ENCODE peak calls at places on chromosomes 7 and 10, in five cellular contexts. Q, P, E, F and I are unnamed samples.

GRCh38 chr10:118669020-118669766 is 73.7 kb upstream of the PRLHR start:
- DNase-seq in Q (no peak), F (no peak), P (no peak), E (no peak), I (peak)

GRCh38 chr10:18719811-18720210 is 60.6 kb downstream of the ARL5B start:
- DNase-seq in Q (no peak), P (no peak), E (no peak), F (peak), I (no peak)

GRCh38 chr10:87925570-87925969 is 62.1 kb downstream of the PTEN start:
- DNase-seq in E (no peak), Q (no peak), F (no peak), P (no peak), I (no peak)

GRCh38 chr10:122859527-122859926 is 13.9 kb upstream of the CUZD1 start:
- DNase-seq in P (no peak), F (no peak), E (no peak), Q (no peak), I (no peak)

GRCh38 chr7:134553976-134554375 is 5.1 kb downstream of the AKR1B15 start:
- DNase-seq in F (peak), E (no peak), Q (no peak), P (peak), I (no peak)

GRCh38 chr7:25786958-25787730 is 364.9 kb upstream of the NFE2L3 start:
- DNase-seq in Q (no peak), P (no peak), F (no peak), E (no peak), I (no peak)

GRCh38 chr10:14190702-14191101 is 140.0 kb downstream of the FRMD4A start:
- DNase-seq in F (no peak), Q (no peak), E (no peak), P (no peak), I (no peak)

GRCh38 chr7:50393076-50393475 is 57.1 kb downstream of the FIGNL1 start:
- DNase-seq in F (no peak), P (no peak), Q (no peak), E (no peak), I (no peak)

GRCh38 chr7:136386876-136387275 is 409.7 kb upstream of the MTPN start:
- DNase-seq in Q (no peak), F (no peak), P (no peak), E (no peak), I (no peak)

GRCh38 chr10:110407301-110408170 is 90.2 kb upstream of the DUSP5 start:
- DNase-seq in E (no peak), P (no peak), F (peak), Q (no peak), I (no peak)

GRCh38 chr10:98396096-98397053 is 18.6 kb downstream of the PYROXD2 start:
- DNase-seq in Q (no peak), P (no peak), E (no peak), F (no peak), I (no peak)

GRCh38 chr7:17663056-17663675 is 277.1 kb downstream of the SNX13 start:
- DNase-seq in P (no peak), F (peak), Q (no peak), E (no peak), I (no peak)

GRCh38 chr10:55746002-55746401 is 615.1 kb downstream of the ZWINT start:
- DNase-seq in P (no peak), Q (no peak), F (no peak), E (no peak), I (no peak)

GRCh38 chr7:46468753-46469356 is 547.8 kb upstream of the IGFBP3 start:
- DNase-seq in Q (no peak), E (no peak), F (no peak), P (peak), I (no peak)

GRCh38 chr7:118078015-118078414 is 105.9 kb upstream of the LSM8 start:
- DNase-seq in Q (no peak), E (no peak), F (no peak), P (no peak), I (no peak)

GRCh38 chr7:121301441-121302213 is 27.2 kb upstream of the WNT16 start:
- DNase-seq in Q (no peak), F (peak), E (no peak), P (no peak), I (no peak)

GRCh38 chr10:54613162-54613561 is 187.9 kb downstream of the PCDH15 start:
- DNase-seq in P (no peak), Q (no peak), E (no peak), F (peak), I (no peak)

GRCh38 chr7:21338728-21339164 is 89.1 kb upstream of the SP4 start:
- DNase-seq in E (no peak), F (peak), P (no peak), Q (no peak), I (no peak)

GRCh38 chr7:50661345-50662058 is 96.3 kb upstream of the DDC start:
- DNase-seq in Q (no peak), P (no peak), F (no peak), E (peak), I (no peak)

GRCh38 chr7:157514306-157514705 is 177.5 kb downstream of the DNAJB6 start:
- DNase-seq in F (no peak), E (no peak), Q (no peak), P (no peak), I (no peak)

GRCh38 chr10:128147669-128148068 is 21.4 kb upstream of the MKI67 start:
- DNase-seq in Q (no peak), P (no peak), E (no peak), F (peak), I (no peak)

GRCh38 chr10:74021248-74022055 is 23.5 kb downstream of the VCL start:
- DNase-seq in F (peak), Q (no peak), P (no peak), E (no peak), I (no peak)

GRCh38 chr10:58291538-58292174 is 22.7 kb downstream of the CISD1 start:
- DNase-seq in F (peak), P (no peak), Q (no peak), E (no peak), I (no peak)

GRCh38 chr7:11182736-11183135 is 209.1 kb downstream of the PHF14 start:
- DNase-seq in Q (no peak), P (no peak), E (no peak), F (no peak), I (no peak)

GRCh38 chr10:111656066-111656465 is 527.5 kb downstream of the GPAM start:
- DNase-seq in F (no peak), P (no peak), Q (no peak), E (no peak), I (no peak)

GRCh38 chr7:5598261-5598761 is 174.7 kb upstream of the TNRC18 start:
- DNase-seq in Q (peak), F (no peak), E (no peak), P (peak), I (no peak)

GRCh38 chr10:5894458-5894857 is 4.4 kb downstream of the FBH1 start:
- DNase-seq in F (no peak), E (no peak), Q (no peak), P (no peak), I (no peak)

GRCh38 chr10:46520941-46521340 is 35.5 kb downstream of the GPRIN2 start:
- DNase-seq in Q (peak), F (peak), P (peak), E (no peak), I (no peak)

GRCh38 chr7:77426521-77427051 is 10.4 kb upstream of the GSAP start:
- DNase-seq in F (peak), E (no peak), P (no peak), Q (no peak), I (no peak)

GRCh38 chr7:132933076-132933466 is 148.8 kb downstream of the CHCHD3 start:
- DNase-seq in F (no peak), Q (no peak), E (peak), P (no peak), I (no peak)

GRCh38 chr7:132935608-132936007 is 146.3 kb downstream of the CHCHD3 start:
- DNase-seq in Q (no peak), P (no peak), E (no peak), F (no peak), I (no peak)

GRCh38 chr7:132934017-132934416 is 147.9 kb downstream of the CHCHD3 start:
- DNase-seq in F (no peak), Q (no peak), E (peak), P (no peak), I (no peak)

GRCh38 chr7:132932321-132933075 is 149.4 kb downstream of the CHCHD3 start:
- DNase-seq in Q (no peak), E (no peak), P (no peak), F (no peak), I (no peak)

DNA sequence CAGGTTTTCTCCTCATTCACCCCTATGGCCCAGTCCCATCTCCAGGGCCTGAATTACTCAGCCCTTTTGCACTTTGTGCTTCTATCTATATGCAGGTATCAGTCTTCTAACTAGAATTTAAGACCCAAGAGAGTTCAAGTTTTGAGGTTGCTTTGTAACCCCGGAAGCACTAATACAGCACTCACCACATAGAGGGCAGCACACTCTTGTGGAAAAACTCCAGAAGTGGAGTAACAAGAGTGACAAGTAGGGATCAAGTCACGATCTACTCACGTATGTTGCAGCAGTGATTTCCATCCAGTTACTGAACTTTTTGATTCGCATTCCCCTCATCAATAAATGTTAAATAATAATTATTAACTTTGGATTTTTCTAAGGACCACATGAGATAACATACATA is 151.0 kb downstream of the CHCHD3 start:
- DNase-seq in P (peak), Q (no peak), E (no peak), F (peak), I (no peak)
- TF ChIP-seq CTCF in P (peak), Q (no peak), E (no peak), F (peak), I (peak)

GRCh38 chr7:66642932-66643331 is 14.3 kb downstream of the KCTD7 start:
- DNase-seq in Q (no peak), P (no peak), F (no peak), E (no peak), I (no peak)
- H3K4me3 ChIP-seq in Q (no peak), P (no peak), F (no peak), E (no peak), I (no peak)

DNA sequence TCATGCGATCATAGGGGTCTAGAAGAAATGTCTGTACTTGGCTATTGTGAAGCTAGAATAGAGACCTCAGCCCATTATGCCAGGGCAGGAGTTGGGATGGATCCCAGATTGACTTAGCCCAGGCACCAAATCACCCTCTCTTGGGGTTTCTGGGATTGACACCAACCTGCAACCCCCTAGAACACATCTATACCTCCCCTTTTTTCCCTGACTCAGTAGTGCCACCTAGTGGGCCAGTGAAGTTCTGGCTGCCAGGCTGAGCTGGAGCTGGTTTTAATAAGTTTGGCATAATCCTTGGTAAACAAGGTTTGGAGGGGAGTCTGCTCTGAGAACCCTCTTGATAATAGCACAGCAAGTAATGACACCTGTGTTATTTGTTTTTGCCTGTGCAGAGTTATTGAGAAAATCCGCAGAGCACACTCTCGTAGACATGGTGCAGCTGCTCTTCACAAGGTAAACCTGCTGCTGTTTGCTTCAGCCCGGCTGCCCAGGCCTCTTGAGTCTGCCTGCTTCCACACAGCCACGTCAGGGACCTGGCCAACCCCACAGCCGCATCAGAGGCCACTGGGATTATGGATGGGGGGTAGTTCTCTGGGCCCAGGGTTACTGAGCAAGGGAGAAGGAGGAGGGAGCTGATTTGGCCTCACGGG is 43.3 kb upstream of the NFKB2 start:
- DNase-seq in P (peak), Q (peak), E (no peak), F (peak), I (no peak)
- TF ChIP-seq CTCF in P (peak), Q (peak), E (peak), F (peak), I (peak)

GRCh38 chr10:60942604-60943269 is 1.2 kb downstream of the RHOBTB1 start:
- DNase-seq in P (peak), F (peak), E (peak), Q (peak), I (no peak)
- H3K4me3 ChIP-seq in P (peak), F (peak), E (no peak), Q (peak), I (peak)

GRCh38 chr7:63925626-63926460 is 72.8 kb upstream of the ZNF722 start:
- DNase-seq in Q (peak), F (peak), P (peak), E (peak), I (no peak)
- TF ChIP-seq CTCF in Q (no peak), F (no peak), P (no peak), E (no peak), I (no peak)

GRCh38 chr10:116772901-116773300 is 30.5 kb upstream of the HSPA12A start:
- DNase-seq in Q (no peak), P (no peak), E (no peak), F (no peak), I (no peak)
- H3K4me3 ChIP-seq in Q (no peak), P (no peak), E (no peak), F (no peak), I (no peak)